ENCODE peak calls at places on chromosome 9, in six cellular contexts. One of them, this sample, is unnamed. For H3K36me3, the result is how much of the 10 kb centered on the place peaks cover.

GRCh38 chr9:98236881-98237487 is 18.5 kb downstream of the TBC1D2 start:
- DNase-seq in uterus: no peak
- DNase-seq in GM23338: no peak
- DNase-seq in transverse colon: peak
- DNase-seq in thyroid gland: peak
- DNase-seq in fibroblast of lung: no peak
- DNase-seq in this sample: no peak

GRCh38 chr9:6973089-6973488 is 215.3 kb downstream of the KDM4C start:
- DNase-seq in uterus: no peak
- DNase-seq in GM23338: no peak
- DNase-seq in transverse colon: no peak
- DNase-seq in thyroid gland: no peak
- DNase-seq in fibroblast of lung: no peak
- DNase-seq in this sample: no peak

GRCh38 chr9:104794070-104794469 is 30.1 kb downstream of the NIPSNAP3B start:
- DNase-seq in uterus: no peak
- DNase-seq in GM23338: no peak
- DNase-seq in transverse colon: no peak
- DNase-seq in thyroid gland: no peak
- DNase-seq in fibroblast of lung: no peak
- DNase-seq in this sample: no peak

GRCh38 chr9:6080154-6080716 is 64.8 kb upstream of the RANBP6 start:
- DNase-seq in uterus: peak
- DNase-seq in GM23338: peak
- DNase-seq in transverse colon: peak
- DNase-seq in thyroid gland: peak
- DNase-seq in fibroblast of lung: peak
- DNase-seq in this sample: peak

GRCh38 chr9:126919193-126919592 is 4.6 kb downstream of the RALGPS1 start:
- DNase-seq in uterus: no peak
- DNase-seq in GM23338: no peak
- DNase-seq in transverse colon: no peak
- DNase-seq in thyroid gland: no peak
- DNase-seq in fibroblast of lung: no peak
- DNase-seq in this sample: no peak

GRCh38 chr9:15606667-15607472 is 54.0 kb downstream of the CCDC171 start:
- DNase-seq in uterus: no peak
- DNase-seq in GM23338: peak
- DNase-seq in transverse colon: no peak
- DNase-seq in thyroid gland: no peak
- DNase-seq in fibroblast of lung: peak
- DNase-seq in this sample: no peak

GRCh38 chr9:133801739-133802138 is 63.6 kb upstream of the SARDH start:
- DNase-seq in uterus: no peak
- DNase-seq in GM23338: no peak
- DNase-seq in transverse colon: no peak
- DNase-seq in thyroid gland: no peak
- DNase-seq in fibroblast of lung: no peak
- DNase-seq in this sample: no peak

GRCh38 chr9:128203842-128204551 is 818 bp downstream of the DNM1 start:
- DNase-seq in uterus: peak
- DNase-seq in GM23338: peak
- DNase-seq in transverse colon: no peak
- DNase-seq in thyroid gland: no peak
- DNase-seq in fibroblast of lung: peak
- DNase-seq in this sample: peak

GRCh38 chr9:36278243-36278642 is 20.0 kb upstream of the GNE start:
- DNase-seq in uterus: no peak
- DNase-seq in GM23338: no peak
- DNase-seq in transverse colon: no peak
- DNase-seq in thyroid gland: no peak
- DNase-seq in fibroblast of lung: no peak
- DNase-seq in this sample: no peak

GRCh38 chr9:127196826-127197145 is 67.8 kb upstream of the GARNL3 start:
- DNase-seq in uterus: no peak
- DNase-seq in GM23338: no peak
- DNase-seq in transverse colon: no peak
- DNase-seq in thyroid gland: no peak
- DNase-seq in fibroblast of lung: no peak
- DNase-seq in this sample: no peak

GRCh38 chr9:91771027-91771426 is 179.0 kb downstream of the ROR2 start:
- DNase-seq in uterus: peak
- DNase-seq in GM23338: peak
- DNase-seq in transverse colon: peak
- DNase-seq in thyroid gland: peak
- DNase-seq in fibroblast of lung: peak
- DNase-seq in this sample: peak

GRCh38 chr9:113350937-113351336 is 1.6 kb downstream of the BSPRY start:
- DNase-seq in uterus: no peak
- DNase-seq in GM23338: no peak
- DNase-seq in transverse colon: no peak
- DNase-seq in thyroid gland: no peak
- DNase-seq in fibroblast of lung: no peak
- DNase-seq in this sample: no peak

GRCh38 chr9:36037580-36038169 is 962 bp downstream of the RECK start:
- DNase-seq in uterus: no peak
- DNase-seq in GM23338: peak
- DNase-seq in transverse colon: no peak
- DNase-seq in thyroid gland: no peak
- DNase-seq in fibroblast of lung: no peak
- DNase-seq in this sample: no peak

GRCh38 chr9:128178806-128179431 is 12.5 kb downstream of the CIZ1 start:
- DNase-seq in uterus: no peak
- DNase-seq in GM23338: no peak
- DNase-seq in transverse colon: no peak
- DNase-seq in thyroid gland: no peak
- DNase-seq in fibroblast of lung: no peak
- DNase-seq in this sample: no peak

GRCh38 chr9:74521009-74521408 is 23.9 kb downstream of the RORB start:
- DNase-seq in uterus: no peak
- DNase-seq in GM23338: no peak
- DNase-seq in transverse colon: no peak
- DNase-seq in thyroid gland: no peak
- DNase-seq in fibroblast of lung: peak
- DNase-seq in this sample: no peak

GRCh38 chr9:81824802-81825770 is 103.1 kb upstream of the SPATA31D4 start:
- DNase-seq in uterus: no peak
- DNase-seq in GM23338: no peak
- DNase-seq in transverse colon: no peak
- DNase-seq in thyroid gland: no peak
- DNase-seq in fibroblast of lung: peak
- DNase-seq in this sample: no peak

GRCh38 chr9:125183054-125183453 is 6.5 kb downstream of the PPP6C start:
- DNase-seq in uterus: no peak
- DNase-seq in GM23338: no peak
- DNase-seq in transverse colon: no peak
- DNase-seq in thyroid gland: no peak
- DNase-seq in fibroblast of lung: peak
- DNase-seq in this sample: no peak

GRCh38 chr9:38685535-38685934 is 34.4 kb downstream of the FAM240B start:
- DNase-seq in uterus: no peak
- DNase-seq in GM23338: peak
- DNase-seq in transverse colon: no peak
- DNase-seq in thyroid gland: no peak
- DNase-seq in fibroblast of lung: no peak
- DNase-seq in this sample: no peak

GRCh38 chr9:76703270-76703669 is 61.0 kb upstream of the PCA3 start:
- DNase-seq in uterus: no peak
- DNase-seq in GM23338: no peak
- DNase-seq in transverse colon: no peak
- DNase-seq in thyroid gland: no peak
- DNase-seq in fibroblast of lung: no peak
- DNase-seq in this sample: no peak

GRCh38 chr9:126295082-126295477 is 31.5 kb upstream of the MVB12B start:
- DNase-seq in uterus: no peak
- DNase-seq in GM23338: no peak
- DNase-seq in transverse colon: no peak
- DNase-seq in thyroid gland: no peak
- DNase-seq in fibroblast of lung: no peak
- DNase-seq in this sample: no peak

GRCh38 chr9:88380118-88380517 is 8.1 kb upstream of the SPIN1 start:
- DNase-seq in uterus: no peak
- DNase-seq in GM23338: no peak
- DNase-seq in transverse colon: no peak
- DNase-seq in thyroid gland: no peak
- DNase-seq in fibroblast of lung: no peak
- DNase-seq in this sample: no peak

GRCh38 chr9:74570879-74571512 is 73.9 kb downstream of the RORB start:
- DNase-seq in uterus: no peak
- DNase-seq in GM23338: peak
- DNase-seq in transverse colon: no peak
- DNase-seq in thyroid gland: peak
- DNase-seq in fibroblast of lung: peak
- DNase-seq in this sample: no peak

GRCh38 chr9:28735943-28736342 is 1162.7 kb upstream of the C9orf72 start:
- DNase-seq in uterus: no peak
- DNase-seq in GM23338: no peak
- DNase-seq in transverse colon: no peak
- DNase-seq in thyroid gland: no peak
- DNase-seq in fibroblast of lung: no peak
- DNase-seq in this sample: no peak

GRCh38 chr9:131179561-131180219 is 54.3 kb downstream of the NUP214 start:
- DNase-seq in uterus: no peak
- DNase-seq in GM23338: no peak
- DNase-seq in transverse colon: no peak
- DNase-seq in thyroid gland: no peak
- DNase-seq in fibroblast of lung: peak
- DNase-seq in this sample: no peak
- H3K36me3 ChIP-seq in uterus: under half
- H3K36me3 ChIP-seq in GM23338: under half
- H3K36me3 ChIP-seq in transverse colon: under half
- H3K36me3 ChIP-seq in thyroid gland: under half
- H3K36me3 ChIP-seq in fibroblast of lung: under half
- H3K36me3 ChIP-seq in this sample: under half

GRCh38 chr9:136021171-136021890 is 60.2 kb upstream of the UBAC1 start:
- DNase-seq in uterus: peak
- DNase-seq in GM23338: peak
- DNase-seq in transverse colon: no peak
- DNase-seq in thyroid gland: no peak
- DNase-seq in fibroblast of lung: no peak
- DNase-seq in this sample: no peak

GRCh38 chr9:136020671-136021070 is 59.5 kb upstream of the UBAC1 start:
- DNase-seq in uterus: peak
- DNase-seq in GM23338: no peak
- DNase-seq in transverse colon: no peak
- DNase-seq in thyroid gland: no peak
- DNase-seq in fibroblast of lung: no peak
- DNase-seq in this sample: no peak

GRCh38 chr9:136022731-136023400 is 61.7 kb upstream of the UBAC1 start:
- DNase-seq in uterus: peak
- DNase-seq in GM23338: no peak
- DNase-seq in transverse colon: no peak
- DNase-seq in thyroid gland: no peak
- DNase-seq in fibroblast of lung: no peak
- DNase-seq in this sample: no peak

GRCh38 chr9:136023401-136024225 is 62.4 kb upstream of the UBAC1 start:
- DNase-seq in uterus: peak
- DNase-seq in GM23338: no peak
- DNase-seq in transverse colon: no peak
- DNase-seq in thyroid gland: no peak
- DNase-seq in fibroblast of lung: peak
- DNase-seq in this sample: peak

DNA sequence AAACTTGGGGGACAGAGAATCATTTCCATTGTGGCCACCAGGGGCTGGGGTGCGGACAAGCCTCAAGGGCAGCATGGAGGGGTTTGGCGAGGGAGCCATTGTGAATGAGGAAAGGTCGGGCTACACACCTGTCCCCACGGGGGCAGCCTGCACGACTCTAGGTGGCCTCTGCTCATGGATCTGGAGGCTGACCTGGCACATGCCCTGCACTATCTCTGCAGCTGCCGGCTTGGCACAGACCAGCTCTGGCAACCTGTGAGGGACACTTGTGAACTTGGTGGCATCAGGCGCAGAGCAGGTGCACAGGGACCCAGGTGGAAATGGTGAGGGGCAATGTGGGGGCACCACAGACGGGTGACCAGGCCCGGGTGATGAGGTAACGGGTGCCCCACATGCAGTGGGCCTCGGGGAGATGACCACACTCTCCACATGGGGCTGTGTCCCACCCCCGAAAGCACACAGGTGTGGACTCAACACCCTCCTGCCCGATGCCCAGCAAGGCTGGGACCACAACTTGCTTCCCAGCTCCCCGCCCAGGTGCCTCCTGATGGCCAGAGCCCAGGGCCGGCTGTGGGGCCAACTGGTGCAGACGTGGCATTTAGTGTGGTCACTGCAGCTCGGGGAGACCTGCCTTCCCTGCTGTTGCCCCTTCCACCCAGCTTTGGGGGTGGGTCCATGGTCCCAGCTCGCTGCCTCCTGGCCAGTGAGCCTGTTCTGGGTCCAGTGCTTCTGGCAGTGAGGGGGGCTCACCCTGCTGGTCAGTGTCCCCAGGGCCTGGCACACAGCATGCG is 60.9 kb upstream of the UBAC1 start:
- DNase-seq in uterus: peak
- DNase-seq in GM23338: peak
- DNase-seq in transverse colon: no peak
- DNase-seq in thyroid gland: no peak
- DNase-seq in fibroblast of lung: no peak
- DNase-seq in this sample: peak
- TF ChIP-seq CTCF in uterus: no peak
- TF ChIP-seq CTCF in GM23338: peak
- TF ChIP-seq CTCF in transverse colon: no peak
- TF ChIP-seq CTCF in thyroid gland: no peak
- TF ChIP-seq CTCF in fibroblast of lung: no peak
- TF ChIP-seq CTCF in this sample: no peak

GRCh38 chr9:80701061-80701460 is 988.3 kb downstream of the TLE1 start:
- DNase-seq in uterus: no peak
- DNase-seq in GM23338: no peak
- DNase-seq in transverse colon: no peak
- DNase-seq in thyroid gland: no peak
- DNase-seq in fibroblast of lung: peak
- DNase-seq in this sample: no peak

GRCh38 chr9:80698725-80699124 is 990.6 kb downstream of the TLE1 start:
- DNase-seq in uterus: no peak
- DNase-seq in GM23338: no peak
- DNase-seq in transverse colon: no peak
- DNase-seq in thyroid gland: no peak
- DNase-seq in fibroblast of lung: peak
- DNase-seq in this sample: no peak

GRCh38 chr9:80699551-80699998 is 989.8 kb downstream of the TLE1 start:
- DNase-seq in uterus: no peak
- DNase-seq in GM23338: peak
- DNase-seq in transverse colon: no peak
- DNase-seq in thyroid gland: no peak
- DNase-seq in fibroblast of lung: peak
- DNase-seq in this sample: no peak
- H3K36me3 ChIP-seq in uterus: under half
- H3K36me3 ChIP-seq in GM23338: under half
- H3K36me3 ChIP-seq in transverse colon: under half
- H3K36me3 ChIP-seq in thyroid gland: under half
- H3K36me3 ChIP-seq in fibroblast of lung: under half
- H3K36me3 ChIP-seq in this sample: under half

DNA sequence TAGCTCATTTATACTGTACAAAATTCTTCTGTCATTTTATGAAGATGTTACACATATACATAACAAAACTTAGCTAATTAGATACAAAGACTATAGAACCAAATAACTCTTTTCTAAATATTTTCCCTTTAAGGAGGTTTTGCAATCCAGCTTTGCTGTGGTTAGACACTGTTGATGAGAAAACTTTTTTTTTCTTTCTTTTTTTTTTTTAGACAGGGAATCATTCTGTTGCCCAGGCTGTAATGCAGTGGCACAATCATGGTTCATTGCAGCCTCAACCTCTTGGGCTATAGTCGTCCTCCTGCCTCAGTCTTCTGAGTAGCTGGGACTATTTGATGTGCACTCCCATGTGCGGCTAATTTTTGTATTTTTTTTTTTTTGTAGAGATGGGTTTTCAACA is 38.5 kb upstream of the CDKN2B start:
- DNase-seq in uterus: no peak
- DNase-seq in GM23338: no peak
- DNase-seq in transverse colon: no peak
- DNase-seq in thyroid gland: no peak
- DNase-seq in fibroblast of lung: no peak
- DNase-seq in this sample: no peak
- TF ChIP-seq CTCF in uterus: no peak
- TF ChIP-seq CTCF in GM23338: no peak
- TF ChIP-seq CTCF in transverse colon: no peak
- TF ChIP-seq CTCF in thyroid gland: no peak
- TF ChIP-seq CTCF in fibroblast of lung: no peak
- TF ChIP-seq CTCF in this sample: no peak

This sample was measured in body of pancreas.